ENCODE peak calls at places on chromosomes 4 and X, in four cellular contexts. One of them, this sample, is unnamed.

GRCh38 chr4:52038109-52038912 is at the start of gene SGCB:
- DNase-seq in suprapubic skin: peak; percentile 84
- DNase-seq in adipocyte: peak; percentile 84
- DNase-seq in stomach: peak; percentile 60
- DNase-seq in this sample: peak; percentile 43

GRCh38 chrX:38175140-38175539 is 45.5 kb downstream of the SRPX start:
- DNase-seq in suprapubic skin: no peak
- DNase-seq in adipocyte: peak; percentile 31
- DNase-seq in stomach: peak; percentile 31
- DNase-seq in this sample: peak; percentile 28

GRCh38 chr4:186240848-186241491 is 13.7 kb downstream of the KLKB1 start:
- DNase-seq in suprapubic skin: no peak
- DNase-seq in adipocyte: no peak
- DNase-seq in stomach: no peak
- DNase-seq in this sample: no peak

GRCh38 chrX:103197721-103198306 is 17.1 kb upstream of the BEX4 start:
- DNase-seq in suprapubic skin: no peak
- DNase-seq in adipocyte: no peak
- DNase-seq in stomach: no peak
- DNase-seq in this sample: no peak

GRCh38 chr4:108171541-108172230 is 3.0 kb upstream of the LEF1 start:
- DNase-seq in suprapubic skin: no peak
- DNase-seq in adipocyte: peak; percentile 8
- DNase-seq in stomach: no peak
- DNase-seq in this sample: no peak

GRCh38 chr4:154743683-154744340 is at the start of gene LRAT:
- DNase-seq in suprapubic skin: peak; percentile 79
- DNase-seq in adipocyte: no peak
- DNase-seq in stomach: peak; percentile 70
- DNase-seq in this sample: peak; percentile 21

GRCh38 chrX:33465137-33465536 is 253.8 kb upstream of the DMD start:
- DNase-seq in suprapubic skin: no peak
- DNase-seq in adipocyte: no peak
- DNase-seq in stomach: no peak
- DNase-seq in this sample: no peak

GRCh38 chr4:28966982-28967381 is 1753.2 kb upstream of the PCDH7 start:
- DNase-seq in suprapubic skin: no peak
- DNase-seq in adipocyte: peak; percentile 27
- DNase-seq in stomach: no peak
- DNase-seq in this sample: no peak

GRCh38 chr4:57501715-57502114 is 391.5 kb upstream of the IGFBP7 start:
- DNase-seq in suprapubic skin: no peak
- DNase-seq in adipocyte: peak; percentile 55
- DNase-seq in stomach: no peak
- DNase-seq in this sample: no peak

GRCh38 chr4:181289203-181289602 is 954.0 kb upstream of the TENM3 start:
- DNase-seq in suprapubic skin: no peak
- DNase-seq in adipocyte: no peak
- DNase-seq in stomach: no peak
- DNase-seq in this sample: no peak

GRCh38 chr4:85127653-85128052 is 161.2 kb upstream of the WDFY3 start:
- DNase-seq in suprapubic skin: no peak
- DNase-seq in adipocyte: peak; percentile 22
- DNase-seq in stomach: no peak
- DNase-seq in this sample: peak; percentile 24

GRCh38 chr4:70833701-70834100 is 6.0 kb downstream of the GRSF1 start:
- DNase-seq in suprapubic skin: no peak
- DNase-seq in adipocyte: no peak
- DNase-seq in stomach: no peak
- DNase-seq in this sample: no peak
- H3K36me3 ChIP-seq in suprapubic skin: peaks cover 63% of the 10 kb centered on the region
- H3K36me3 ChIP-seq in adipocyte: peaks cover 64% of the 10 kb centered on the region
- H3K36me3 ChIP-seq in stomach: peaks cover 71% of the 10 kb centered on the region
- H3K36me3 ChIP-seq in this sample: no peaks in the 10 kb centered on the region

GRCh38 chrX:66262807-66263206 is 98.8 kb downstream of the HEPH start:
- DNase-seq in suprapubic skin: no peak
- DNase-seq in adipocyte: no peak
- DNase-seq in stomach: no peak
- DNase-seq in this sample: no peak
- H3K36me3 ChIP-seq in suprapubic skin: peaks cover 11% of the 10 kb centered on the region
- H3K36me3 ChIP-seq in adipocyte: no peaks in the 10 kb centered on the region
- H3K36me3 ChIP-seq in stomach: no peaks in the 10 kb centered on the region
- H3K36me3 ChIP-seq in this sample: no peaks in the 10 kb centered on the region

DNA sequence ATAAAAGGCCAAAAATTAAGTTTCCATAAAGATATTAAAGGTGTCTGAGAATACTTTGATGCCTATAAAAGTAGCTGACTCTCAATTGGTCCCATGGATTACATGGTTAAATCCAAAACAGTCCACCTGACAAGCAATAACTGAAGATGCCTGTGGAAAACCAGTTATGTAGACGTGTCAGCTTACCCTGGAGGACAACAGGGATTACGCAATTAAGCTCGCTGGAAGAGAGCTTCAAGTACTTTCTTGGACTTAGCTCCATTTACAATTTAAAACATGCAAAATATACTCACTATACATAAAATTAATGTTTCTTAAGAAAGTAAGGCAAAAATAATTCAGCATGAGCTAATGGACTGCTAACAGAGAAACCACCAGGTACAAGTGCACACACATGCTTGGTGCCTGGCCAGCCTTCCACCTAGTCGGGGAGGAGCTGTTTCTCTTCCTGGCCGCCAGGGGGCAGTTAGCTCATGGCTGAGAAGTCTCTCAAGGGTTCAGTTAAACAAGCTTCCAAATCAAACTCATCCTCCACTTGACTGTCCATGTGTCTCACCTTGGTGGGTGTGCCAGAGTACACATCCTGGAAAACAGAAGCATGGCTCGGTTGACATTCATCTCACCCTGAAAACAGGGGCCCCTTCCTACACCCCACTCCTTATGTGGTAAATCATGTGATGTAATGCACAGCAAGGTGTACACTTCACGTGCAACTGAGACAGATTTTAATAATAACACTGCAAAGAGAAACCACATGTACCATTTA is 9.2 kb upstream of the FAM53A start:
- DNase-seq in suprapubic skin: no peak
- DNase-seq in adipocyte: peak; percentile 88
- DNase-seq in stomach: peak; percentile 80
- DNase-seq in this sample: peak; percentile 71
- H3K36me3 ChIP-seq in suprapubic skin: peaks cover 62% of the 10 kb centered on the region
- H3K36me3 ChIP-seq in adipocyte: peaks cover 66% of the 10 kb centered on the region
- H3K36me3 ChIP-seq in stomach: peaks cover 77% of the 10 kb centered on the region
- H3K36me3 ChIP-seq in this sample: no peaks in the 10 kb centered on the region

GRCh38 chr4:7831330-7831729 is 108.3 kb downstream of the AFAP1 start:
- DNase-seq in suprapubic skin: no peak
- DNase-seq in adipocyte: peak; percentile 72
- DNase-seq in stomach: no peak
- DNase-seq in this sample: no peak
- H3K36me3 ChIP-seq in suprapubic skin: no peaks in the 10 kb centered on the region
- H3K36me3 ChIP-seq in adipocyte: peaks cover 38% of the 10 kb centered on the region
- H3K36me3 ChIP-seq in stomach: peaks cover 8% of the 10 kb centered on the region
- H3K36me3 ChIP-seq in this sample: no peaks in the 10 kb centered on the region

This sample was measured in adrenal gland.